ENCODE peak calls at places on chromosomes 13 and 19, in four cellular contexts. One of them, this sample, is unnamed.

GRCh38 chr19:5645409-5645808 is 22.5 kb downstream of the SAFB start:
- DNase-seq in GOT3: no peak
- DNase-seq in central memory CD4-positive, alpha-beta T cell: no peak
- DNase-seq in colonic mucosa: no peak
- DNase-seq in this sample: no peak

GRCh38 chr13:107250626-107251025 is 682.7 kb upstream of the ARGLU1 start:
- DNase-seq in central memory CD4-positive, alpha-beta T cell: no peak
- DNase-seq in GOT3: no peak
- DNase-seq in colonic mucosa: no peak
- DNase-seq in this sample: no peak

GRCh38 chr19:45211751-45212381 is 33.3 kb downstream of the BLOC1S3 start:
- DNase-seq in GOT3: no peak
- DNase-seq in colonic mucosa: no peak
- DNase-seq in central memory CD4-positive, alpha-beta T cell: no peak
- DNase-seq in this sample: no peak

GRCh38 chr19:29503785-29504184 is 22.0 kb upstream of the VSTM2B start:
- DNase-seq in central memory CD4-positive, alpha-beta T cell: no peak
- DNase-seq in GOT3: no peak
- DNase-seq in colonic mucosa: no peak
- DNase-seq in this sample: no peak

GRCh38 chr13:35470671-35471465 is 5.6 kb downstream of the MAB21L1 start:
- DNase-seq in central memory CD4-positive, alpha-beta T cell: no peak
- DNase-seq in colonic mucosa: peak
- DNase-seq in GOT3: no peak
- DNase-seq in this sample: no peak

GRCh38 chr13:23578411-23579071 is 8.3 kb downstream of the TNFRSF19 start:
- DNase-seq in colonic mucosa: peak
- DNase-seq in central memory CD4-positive, alpha-beta T cell: peak
- DNase-seq in GOT3: no peak
- DNase-seq in this sample: no peak

GRCh38 chr13:113405481-113406300 is 41.8 kb upstream of the GRTP1 start:
- DNase-seq in colonic mucosa: no peak
- DNase-seq in central memory CD4-positive, alpha-beta T cell: no peak
- DNase-seq in GOT3: no peak
- DNase-seq in this sample: no peak

GRCh38 chr19:35806597-35806996 is 6.0 kb downstream of the PRODH2 start:
- DNase-seq in colonic mucosa: no peak
- DNase-seq in GOT3: no peak
- DNase-seq in central memory CD4-positive, alpha-beta T cell: no peak
- DNase-seq in this sample: no peak

GRCh38 chr19:1223018-1223855 is 14.6 kb downstream of the CBARP start:
- DNase-seq in GOT3: no peak
- DNase-seq in colonic mucosa: no peak
- DNase-seq in central memory CD4-positive, alpha-beta T cell: no peak
- DNase-seq in this sample: no peak

This sample was measured in thoracic aorta.